ENCODE peak calls at places on chromosome 2, in four cellular contexts. D is H1, N is HepG2, H is GM12878. J is an unnamed sample.

GRCh38 chr2:225472161-225472560 is 72.7 kb downstream of the NYAP2 start:
- DNase-seq in H (no peak), D (no peak), N (no peak), J (no peak)

GRCh38 chr2:8590940-8591339 is 90.9 kb upstream of the ID2 start:
- DNase-seq in D (no peak), N (peak), H (no peak), J (no peak)

GRCh38 chr2:55489467-55490062 is 30.0 kb upstream of the CFAP36 start:
- DNase-seq in D (no peak), H (no peak), N (no peak), J (no peak)

GRCh38 chr2:146817613-146818012 is 1027.2 kb upstream of the ACVR2A start:
- DNase-seq in N (no peak), D (no peak), H (no peak), J (no peak)

GRCh38 chr2:2014251-2014761 is 270.0 kb upstream of the PXDN start:
- DNase-seq in N (no peak), D (no peak), H (no peak), J (no peak)

GRCh38 chr2:60366178-60366577 is 187.3 kb downstream of the BCL11A start:
- DNase-seq in D (no peak), N (no peak), H (no peak), J (no peak)

GRCh38 chr2:237978058-237978712 is 11.4 kb downstream of the UBE2F start:
- DNase-seq in N (no peak), D (no peak), H (no peak), J (no peak)

GRCh38 chr2:241708879-241709278 is 7.0 kb downstream of the ING5 start:
- DNase-seq in N (no peak), H (no peak), D (no peak), J (no peak)

GRCh38 chr2:165494568-165494967 is 25.1 kb downstream of the CSRNP3 start:
- DNase-seq in N (no peak), H (no peak), D (no peak), J (no peak)

GRCh38 chr2:101820519-101820918 is 123.0 kb downstream of the MAP4K4 start:
- DNase-seq in N (no peak), D (no peak), H (no peak), J (no peak)

DNA sequence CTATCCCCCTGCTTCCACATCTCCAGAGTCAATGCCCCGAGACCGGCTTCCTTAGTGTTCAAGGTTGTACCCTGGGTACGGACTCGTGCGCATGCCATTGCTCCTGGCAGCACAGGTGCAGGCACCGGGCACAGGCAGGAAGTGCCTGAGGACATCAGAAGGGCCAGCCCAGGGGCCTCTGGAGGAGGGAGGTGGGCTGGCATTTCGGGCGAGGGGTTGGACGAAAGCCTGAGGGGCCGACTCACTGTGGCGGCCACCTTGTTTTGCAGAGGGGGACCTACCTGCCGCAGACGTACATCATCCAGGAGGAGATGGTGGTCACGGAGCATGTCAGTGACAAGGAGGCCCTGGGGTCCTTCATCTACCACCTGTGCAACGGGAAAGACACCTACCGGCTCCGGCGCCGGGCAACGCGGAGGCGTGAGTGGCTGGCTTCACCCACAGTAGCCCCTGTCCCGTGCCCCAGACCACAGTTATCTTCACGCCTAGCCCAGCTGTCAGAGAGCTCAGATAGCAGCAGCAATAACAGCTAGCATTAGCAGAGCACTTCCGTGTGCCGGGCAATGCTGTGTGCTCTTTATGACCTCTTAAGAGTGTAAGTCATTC is 12.5 kb downstream of the ITM2C start:
- DNase-seq in N (no peak), D (peak), H (no peak), J (no peak)
- H3K9ac ChIP-seq in N (no peak), D (no peak), H (no peak), J (no peak)

GRCh38 chr2:28691774-28692281 is 59.8 kb upstream of the PPP1CB start:
- DNase-seq in D (no peak), N (peak), H (no peak), J (no peak)
- TF ChIP-seq SUZ12 in D (no peak), N (no peak), H (no peak), J (no peak)

DNA sequence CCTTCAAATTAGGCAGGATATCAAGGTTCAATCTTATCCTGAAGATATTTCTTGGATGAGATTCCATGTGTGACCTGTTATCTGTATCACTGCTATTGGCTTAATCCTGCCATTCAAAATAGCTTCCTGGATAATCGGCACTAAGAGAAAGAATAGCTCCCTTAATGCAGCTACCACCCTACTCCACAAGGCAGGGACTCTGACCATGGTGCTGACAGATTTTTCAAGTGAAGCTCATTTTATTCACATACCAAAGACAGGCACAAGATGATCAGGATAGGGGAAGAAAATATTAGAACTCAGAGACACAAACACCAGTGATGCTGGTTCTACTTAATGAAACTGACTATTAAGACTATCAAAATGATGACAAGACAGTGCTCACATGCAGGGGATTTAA is 74.9 kb downstream of the ORC4 start:
- DNase-seq in D (no peak), H (no peak), N (no peak), J (no peak)
- TF ChIP-seq ZNF274 in D (no peak), H (no peak), N (no peak), J (no peak)

DNA sequence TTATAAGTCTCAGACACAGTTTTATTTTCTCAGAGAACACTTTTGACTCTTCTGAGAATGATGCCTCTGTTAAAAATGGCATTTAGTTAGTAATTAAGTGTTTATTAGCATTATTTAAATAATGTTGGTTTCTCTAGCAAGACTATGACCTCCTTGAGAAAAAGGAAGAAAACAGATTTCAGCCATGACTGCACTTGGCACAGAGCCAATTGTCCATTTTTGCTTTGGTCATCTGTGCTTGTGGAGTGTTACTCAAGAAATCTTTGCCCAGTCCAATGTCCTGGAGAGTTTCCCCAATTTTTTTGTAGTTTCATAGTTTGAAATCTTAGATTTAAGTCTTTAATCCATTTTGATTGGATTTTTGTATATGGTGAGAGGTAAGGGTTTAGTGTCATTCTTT is 1229.4 kb upstream of the FAM98A start:
- DNase-seq in H (no peak), D (no peak), N (no peak), J (no peak)
- H3K9ac ChIP-seq in H (no peak), D (no peak), N (no peak), J (no peak)

DNA sequence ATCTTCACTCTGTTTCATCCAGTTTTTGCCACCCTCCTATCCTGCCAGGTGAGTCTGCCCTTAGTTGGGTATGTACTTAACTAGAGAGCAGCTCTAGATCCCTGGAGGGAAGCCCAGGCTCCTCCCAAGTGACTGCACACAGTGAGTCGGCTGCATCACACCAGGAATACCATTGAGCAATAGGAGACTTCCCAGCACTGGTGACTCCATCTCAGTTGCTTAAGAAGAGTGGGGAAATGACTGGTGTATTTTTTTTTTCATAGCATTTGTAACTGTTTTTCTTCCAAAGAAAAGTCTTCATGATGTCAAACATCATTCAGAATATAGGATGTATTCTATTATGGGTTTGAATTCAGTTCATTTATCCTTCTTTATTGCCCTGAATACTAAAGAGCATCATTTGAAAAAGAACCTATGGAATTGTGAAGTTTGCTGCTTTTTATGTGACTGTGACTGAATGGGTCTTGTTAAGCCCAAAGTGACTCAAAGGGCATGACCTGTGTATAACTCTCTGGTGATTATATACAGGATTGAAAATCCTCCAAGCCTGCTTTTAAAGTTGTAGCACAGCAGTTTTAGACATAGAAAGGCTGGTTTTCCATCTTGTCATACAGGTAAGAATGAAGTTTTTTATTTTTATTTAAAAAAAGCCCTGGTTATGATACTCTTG is 84.3 kb downstream of the MAP3K20 start:
- DNase-seq in D (no peak), H (no peak), N (peak), J (peak)
- TF ChIP-seq SUZ12 in D (no peak), H (no peak), N (no peak), J (no peak)

GRCh38 chr2:126700677-126701076 is 44.7 kb downstream of the GYPC start:
- DNase-seq in N (no peak), H (no peak), D (no peak), J (no peak)

GRCh38 chr2:126700073-126700581 is 44.2 kb downstream of the GYPC start:
- DNase-seq in H (no peak), D (no peak), N (no peak), J (peak)

GRCh38 chr2:126698376-126698775 is 42.4 kb downstream of the GYPC start:
- DNase-seq in N (no peak), H (no peak), D (no peak), J (no peak)

GRCh38 chr2:126698991-126699390 is 43.0 kb downstream of the GYPC start:
- DNase-seq in H (no peak), N (no peak), D (no peak), J (no peak)

DNA sequence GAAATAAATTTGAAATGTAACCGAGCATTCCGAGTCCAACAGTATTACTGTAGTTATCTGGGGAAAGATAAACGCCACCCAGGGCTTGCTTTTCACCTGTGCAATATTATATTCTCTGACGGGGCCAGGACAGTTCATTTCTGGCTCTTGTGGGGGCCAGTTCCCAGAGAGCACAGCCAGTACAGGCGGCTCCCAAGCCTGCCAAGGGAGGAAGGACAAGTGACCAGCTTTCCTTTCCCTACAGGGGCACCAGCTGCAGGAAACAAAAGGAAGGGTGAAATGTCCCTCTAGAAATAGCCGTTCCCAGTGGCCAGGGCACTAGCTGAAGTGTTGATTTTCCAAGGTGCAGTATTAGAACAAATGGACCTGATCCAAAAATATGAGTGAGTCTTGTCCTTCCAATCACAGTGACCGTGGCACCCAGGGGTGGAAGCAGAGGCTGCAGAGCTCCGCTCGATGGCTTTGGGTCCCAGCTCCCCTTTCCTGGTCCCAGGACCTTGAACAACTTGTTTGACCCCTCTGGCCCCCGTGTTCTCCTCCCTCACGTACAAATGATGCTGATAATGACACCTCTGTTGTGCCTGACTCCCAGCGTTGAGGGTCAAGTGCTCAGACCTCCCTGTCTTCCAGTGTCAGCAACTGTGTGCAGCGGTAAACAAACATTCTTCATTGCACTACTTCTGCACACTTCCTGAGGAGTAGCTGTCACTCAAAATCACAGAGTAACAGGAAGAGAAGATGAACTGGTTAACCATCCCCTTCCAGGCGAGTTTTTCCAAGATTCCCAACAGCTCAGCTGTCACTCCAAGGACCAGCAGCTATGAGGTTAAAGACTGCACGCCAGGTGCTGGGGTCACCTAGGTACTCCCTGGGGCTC is 40.9 kb downstream of the GYPC start:
- DNase-seq in N (no peak), H (no peak), D (no peak), J (no peak)
- TF ChIP-seq ZNF274 in N (no peak), H (no peak), D (no peak), J (no peak)